ENCODE peak calls at places on chromosomes 13 and 19, in seven cellular contexts. One of them, this sample, is unnamed.

GRCh38 chr13:24386816-24387708 is 77.7 kb downstream of the C1QTNF9 start:
- DNase-seq in skeletal muscle cell: no peak
- DNase-seq in fibroblast of pulmonary artery: no peak
- DNase-seq in Peyer's patch: no peak
- DNase-seq in colonic mucosa: no peak
- DNase-seq in kidney epithelial cell: no peak
- DNase-seq in ascending aorta: no peak
- DNase-seq in this sample: no peak

GRCh38 chr13:99357149-99357596 is 50.0 kb upstream of the GPR183 start:
- DNase-seq in skeletal muscle cell: no peak
- DNase-seq in fibroblast of pulmonary artery: peak
- DNase-seq in Peyer's patch: no peak
- DNase-seq in colonic mucosa: no peak
- DNase-seq in kidney epithelial cell: no peak
- DNase-seq in ascending aorta: no peak
- DNase-seq in this sample: no peak

GRCh38 chr19:38122402-38123093 is 101.5 kb downstream of the DPF1 start:
- DNase-seq in skeletal muscle cell: no peak
- DNase-seq in fibroblast of pulmonary artery: no peak
- DNase-seq in Peyer's patch: no peak
- DNase-seq in colonic mucosa: no peak
- DNase-seq in kidney epithelial cell: no peak
- DNase-seq in ascending aorta: no peak
- DNase-seq in this sample: no peak

GRCh38 chr19:34712606-34713261 is 21.3 kb upstream of the ZNF181 start:
- DNase-seq in skeletal muscle cell: peak
- DNase-seq in fibroblast of pulmonary artery: peak
- DNase-seq in Peyer's patch: peak
- DNase-seq in colonic mucosa: peak
- DNase-seq in kidney epithelial cell: no peak
- DNase-seq in ascending aorta: no peak
- DNase-seq in this sample: peak

GRCh38 chr13:99426426-99426825 is 74.8 kb upstream of the TM9SF2 start:
- DNase-seq in skeletal muscle cell: no peak
- DNase-seq in fibroblast of pulmonary artery: no peak
- DNase-seq in Peyer's patch: no peak
- DNase-seq in colonic mucosa: no peak
- DNase-seq in kidney epithelial cell: no peak
- DNase-seq in ascending aorta: no peak
- DNase-seq in this sample: no peak

GRCh38 chr13:80338781-80339577 is 1.9 kb downstream of the SPRY2 start:
- DNase-seq in skeletal muscle cell: peak
- DNase-seq in fibroblast of pulmonary artery: peak
- DNase-seq in Peyer's patch: peak
- DNase-seq in colonic mucosa: peak
- DNase-seq in kidney epithelial cell: no peak
- DNase-seq in ascending aorta: peak
- DNase-seq in this sample: no peak

GRCh38 chr19:57934820-57935665 is at the start of gene ZNF418:
- DNase-seq in skeletal muscle cell: peak
- DNase-seq in fibroblast of pulmonary artery: peak
- DNase-seq in Peyer's patch: peak
- DNase-seq in colonic mucosa: peak
- DNase-seq in kidney epithelial cell: peak
- DNase-seq in ascending aorta: no peak
- DNase-seq in this sample: peak

GRCh38 chr13:51494151-51494550 is 41.3 kb upstream of the INTS6 start:
- DNase-seq in skeletal muscle cell: peak
- DNase-seq in fibroblast of pulmonary artery: peak
- DNase-seq in Peyer's patch: no peak
- DNase-seq in colonic mucosa: no peak
- DNase-seq in kidney epithelial cell: no peak
- DNase-seq in ascending aorta: no peak
- DNase-seq in this sample: no peak

GRCh38 chr13:53100394-53101063 is 71.9 kb downstream of the OLFM4 start:
- DNase-seq in skeletal muscle cell: no peak
- DNase-seq in fibroblast of pulmonary artery: no peak
- DNase-seq in Peyer's patch: no peak
- DNase-seq in colonic mucosa: peak
- DNase-seq in kidney epithelial cell: no peak
- DNase-seq in ascending aorta: no peak
- DNase-seq in this sample: no peak

GRCh38 chr19:49231804-49232203 is 74.2 kb downstream of the TRPM4 start:
- DNase-seq in skeletal muscle cell: no peak
- DNase-seq in fibroblast of pulmonary artery: no peak
- DNase-seq in Peyer's patch: no peak
- DNase-seq in colonic mucosa: no peak
- DNase-seq in kidney epithelial cell: no peak
- DNase-seq in ascending aorta: no peak
- DNase-seq in this sample: no peak

GRCh38 chr13:93559718-93560117 is 333.1 kb downstream of the GPC6 start:
- DNase-seq in skeletal muscle cell: peak
- DNase-seq in fibroblast of pulmonary artery: peak
- DNase-seq in Peyer's patch: no peak
- DNase-seq in colonic mucosa: no peak
- DNase-seq in kidney epithelial cell: peak
- DNase-seq in ascending aorta: no peak
- DNase-seq in this sample: peak

GRCh38 chr13:75135325-75135825 is 346.6 kb downstream of the TBC1D4 start:
- DNase-seq in skeletal muscle cell: peak
- DNase-seq in fibroblast of pulmonary artery: peak
- DNase-seq in Peyer's patch: no peak
- DNase-seq in colonic mucosa: no peak
- DNase-seq in kidney epithelial cell: peak
- DNase-seq in ascending aorta: no peak
- DNase-seq in this sample: peak

GRCh38 chr19:8332976-8333770 is 9.9 kb downstream of the KANK3 start:
- DNase-seq in skeletal muscle cell: no peak
- DNase-seq in fibroblast of pulmonary artery: no peak
- DNase-seq in Peyer's patch: no peak
- DNase-seq in colonic mucosa: no peak
- DNase-seq in kidney epithelial cell: no peak
- DNase-seq in ascending aorta: no peak
- DNase-seq in this sample: no peak

GRCh38 chr13:113036401-113036800 is 67.4 kb downstream of the MCF2L start:
- DNase-seq in skeletal muscle cell: no peak
- DNase-seq in fibroblast of pulmonary artery: no peak
- DNase-seq in Peyer's patch: no peak
- DNase-seq in colonic mucosa: no peak
- DNase-seq in kidney epithelial cell: no peak
- DNase-seq in ascending aorta: no peak
- DNase-seq in this sample: no peak

GRCh38 chr13:60663788-60664187 is 266.8 kb downstream of the TDRD3 start:
- DNase-seq in skeletal muscle cell: no peak
- DNase-seq in fibroblast of pulmonary artery: no peak
- DNase-seq in Peyer's patch: no peak
- DNase-seq in colonic mucosa: no peak
- DNase-seq in kidney epithelial cell: no peak
- DNase-seq in ascending aorta: no peak
- DNase-seq in this sample: no peak

GRCh38 chr19:6020972-6021805 is 43.2 kb upstream of the RANBP3 start:
- DNase-seq in skeletal muscle cell: no peak
- DNase-seq in fibroblast of pulmonary artery: no peak
- DNase-seq in Peyer's patch: no peak
- DNase-seq in colonic mucosa: no peak
- DNase-seq in kidney epithelial cell: no peak
- DNase-seq in ascending aorta: no peak
- DNase-seq in this sample: no peak

GRCh38 chr13:72290962-72291681 is 424.1 kb upstream of the DACH1 start:
- DNase-seq in skeletal muscle cell: peak
- DNase-seq in fibroblast of pulmonary artery: peak
- DNase-seq in Peyer's patch: no peak
- DNase-seq in colonic mucosa: no peak
- DNase-seq in kidney epithelial cell: peak
- DNase-seq in ascending aorta: no peak
- DNase-seq in this sample: no peak

DNA sequence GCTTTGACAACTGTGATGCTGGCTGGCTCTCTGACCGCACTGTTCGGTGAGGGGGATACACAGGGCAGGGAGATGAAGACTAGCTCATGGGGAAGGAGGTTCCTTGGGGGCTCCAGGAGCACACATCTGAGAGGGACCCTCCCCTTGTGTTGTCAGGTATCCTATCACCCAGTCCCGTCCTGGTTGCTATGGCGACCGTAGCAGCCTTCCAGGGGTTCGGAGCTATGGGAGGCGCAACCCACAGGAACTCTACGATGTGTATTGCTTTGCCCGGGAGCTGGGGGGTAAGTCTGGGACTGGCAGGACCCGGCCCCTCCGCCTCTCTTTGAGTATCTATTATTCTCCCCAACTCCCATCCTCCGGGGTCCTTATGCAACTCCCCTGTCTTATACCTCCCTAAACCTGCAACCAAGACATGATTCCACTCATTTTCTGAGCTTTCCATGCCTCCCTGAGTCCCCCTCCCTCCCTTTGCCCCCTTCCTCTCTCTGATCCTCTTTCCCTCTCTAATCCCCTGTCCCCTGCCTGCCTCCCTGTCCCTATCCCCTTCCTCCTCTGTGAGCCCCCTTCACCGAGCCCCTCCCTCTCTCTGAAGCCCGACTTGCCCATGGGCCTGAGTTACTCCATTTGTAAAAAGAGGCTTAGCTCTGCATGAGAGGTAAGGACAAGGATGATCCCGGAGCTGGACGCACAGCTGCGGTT is 12.5 kb downstream of the NCAN start:
- DNase-seq in skeletal muscle cell: no peak
- DNase-seq in fibroblast of pulmonary artery: no peak
- DNase-seq in Peyer's patch: no peak
- DNase-seq in colonic mucosa: no peak
- DNase-seq in kidney epithelial cell: no peak
- DNase-seq in ascending aorta: no peak
- DNase-seq in this sample: no peak
- H3K4me3 ChIP-seq in skeletal muscle cell: no peak
- H3K4me3 ChIP-seq in fibroblast of pulmonary artery: no peak
- H3K4me3 ChIP-seq in Peyer's patch: no peak
- H3K4me3 ChIP-seq in colonic mucosa: peak
- H3K4me3 ChIP-seq in kidney epithelial cell: no peak
- H3K4me3 ChIP-seq in ascending aorta: no peak
- H3K4me3 ChIP-seq in this sample: no peak

DNA sequence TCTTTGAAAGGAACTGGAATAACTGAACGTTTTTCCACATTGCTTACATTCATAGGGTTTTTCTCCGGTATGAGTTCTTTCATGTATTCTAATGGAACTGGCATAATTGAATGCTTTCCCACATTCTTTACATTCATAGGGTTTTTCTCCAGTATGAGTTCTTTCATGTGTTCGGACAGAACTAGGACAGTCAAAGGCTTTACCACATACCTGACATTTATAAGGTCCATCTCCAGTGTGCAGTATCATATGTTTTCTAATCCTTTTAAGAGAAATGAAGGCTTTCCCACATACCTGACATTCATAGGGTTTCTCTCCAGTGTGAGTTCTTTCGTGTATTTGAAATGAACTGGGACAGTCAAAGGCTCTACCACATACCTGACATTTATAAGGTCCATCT is 24.7 kb downstream of the ZNF564 start:
- DNase-seq in skeletal muscle cell: no peak
- DNase-seq in fibroblast of pulmonary artery: no peak
- DNase-seq in Peyer's patch: no peak
- DNase-seq in colonic mucosa: no peak
- DNase-seq in kidney epithelial cell: no peak
- DNase-seq in ascending aorta: no peak
- DNase-seq in this sample: no peak
- H3K4me3 ChIP-seq in skeletal muscle cell: no peak
- H3K4me3 ChIP-seq in fibroblast of pulmonary artery: no peak
- H3K4me3 ChIP-seq in Peyer's patch: no peak
- H3K4me3 ChIP-seq in colonic mucosa: no peak
- H3K4me3 ChIP-seq in kidney epithelial cell: no peak
- H3K4me3 ChIP-seq in ascending aorta: no peak
- H3K4me3 ChIP-seq in this sample: no peak

GRCh38 chr13:35917942-35918645 is 213.1 kb downstream of the DCLK1 start:
- DNase-seq in skeletal muscle cell: peak
- DNase-seq in fibroblast of pulmonary artery: no peak
- DNase-seq in Peyer's patch: no peak
- DNase-seq in colonic mucosa: no peak
- DNase-seq in kidney epithelial cell: no peak
- DNase-seq in ascending aorta: no peak
- DNase-seq in this sample: no peak
- H3K4me3 ChIP-seq in skeletal muscle cell: no peak
- H3K4me3 ChIP-seq in fibroblast of pulmonary artery: no peak
- H3K4me3 ChIP-seq in Peyer's patch: no peak
- H3K4me3 ChIP-seq in colonic mucosa: no peak
- H3K4me3 ChIP-seq in kidney epithelial cell: no peak
- H3K4me3 ChIP-seq in ascending aorta: peak
- H3K4me3 ChIP-seq in this sample: no peak

GRCh38 chr19:39148939-39149529 is 23.4 kb downstream of the PAK4 start:
- DNase-seq in skeletal muscle cell: no peak
- DNase-seq in fibroblast of pulmonary artery: no peak
- DNase-seq in Peyer's patch: no peak
- DNase-seq in colonic mucosa: no peak
- DNase-seq in kidney epithelial cell: no peak
- DNase-seq in ascending aorta: no peak
- DNase-seq in this sample: no peak
- H3K4me3 ChIP-seq in skeletal muscle cell: no peak
- H3K4me3 ChIP-seq in fibroblast of pulmonary artery: no peak
- H3K4me3 ChIP-seq in Peyer's patch: no peak
- H3K4me3 ChIP-seq in colonic mucosa: no peak
- H3K4me3 ChIP-seq in kidney epithelial cell: no peak
- H3K4me3 ChIP-seq in ascending aorta: no peak
- H3K4me3 ChIP-seq in this sample: no peak

DNA sequence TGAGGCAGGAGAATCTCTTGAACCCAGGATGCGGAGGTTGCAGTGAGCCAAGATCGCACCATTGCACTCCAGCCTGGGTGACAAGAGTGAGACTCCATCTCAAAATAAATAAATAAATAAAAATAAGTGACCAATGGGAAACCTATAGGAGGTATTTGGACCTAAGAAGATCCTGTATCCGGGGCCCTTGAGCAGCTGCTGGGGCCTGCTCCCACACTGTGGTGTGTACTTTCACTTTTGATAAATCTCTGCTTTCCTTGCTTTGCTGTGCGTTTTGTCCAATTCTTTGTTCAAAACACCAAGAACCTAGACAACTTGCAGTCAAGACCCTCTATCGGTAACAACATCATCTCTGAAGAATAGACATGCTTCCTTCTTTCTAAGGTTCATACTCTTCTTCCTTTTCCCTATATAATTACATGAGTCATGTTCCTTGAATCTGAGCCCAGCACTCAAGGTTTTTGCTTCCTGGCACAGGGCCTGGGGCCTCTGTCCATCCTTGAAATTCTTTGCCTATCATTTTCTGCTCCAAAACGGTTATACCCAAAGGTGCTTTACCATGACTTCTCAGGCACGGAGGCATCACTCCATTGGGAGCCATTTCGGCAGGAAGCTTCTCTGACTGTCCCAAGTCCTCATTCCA is 14.2 kb upstream of the PNMA8C start:
- DNase-seq in skeletal muscle cell: no peak
- DNase-seq in fibroblast of pulmonary artery: peak
- DNase-seq in Peyer's patch: no peak
- DNase-seq in colonic mucosa: no peak
- DNase-seq in kidney epithelial cell: no peak
- DNase-seq in ascending aorta: no peak
- DNase-seq in this sample: no peak
- H3K4me3 ChIP-seq in skeletal muscle cell: no peak
- H3K4me3 ChIP-seq in fibroblast of pulmonary artery: no peak
- H3K4me3 ChIP-seq in Peyer's patch: no peak
- H3K4me3 ChIP-seq in colonic mucosa: no peak
- H3K4me3 ChIP-seq in kidney epithelial cell: no peak
- H3K4me3 ChIP-seq in ascending aorta: peak
- H3K4me3 ChIP-seq in this sample: no peak